ENCODE peak calls at places on chromosomes 3 and 15, in five cellular contexts. S, W, J, M and E are unnamed samples.
A peak's percentile ranks its signal among the peaks of the same experiment; 100 is the strongest.

GRCh38 chr3:22685598-22685997 is 517.5 kb upstream of the UBE2E2 start:
- DNase-seq in S (no peak), W (peak; percentile 12), J (peak; percentile 54), M (no peak), E (no peak)

GRCh38 chr3:127089487-127090145 is 103.3 kb upstream of the PRR23E start:
- DNase-seq in S (no peak), W (peak; percentile 92), J (no peak), M (peak; percentile 63), E (no peak)

GRCh38 chr15:67836477-67836876 is 3.4 kb downstream of the RNU6-1 start:
- DNase-seq in S (no peak), W (peak; percentile 40), J (peak; percentile 81), M (peak; percentile 56), E (no peak)

GRCh38 chr15:61702224-61703120 is 357.8 kb downstream of the VPS13C start:
- DNase-seq in S (no peak), W (peak; percentile 31), J (peak; percentile 76), M (no peak), E (no peak)

GRCh38 chr15:45123397-45123796 is 6.3 kb downstream of the DUOXA1 start:
- DNase-seq in S (no peak), W (no peak), J (no peak), M (no peak), E (no peak)

GRCh38 chr3:28544236-28544635 is 195.6 kb upstream of the AZI2 start:
- DNase-seq in S (no peak), W (no peak), J (no peak), M (no peak), E (no peak)

GRCh38 chr15:64013179-64014043 is 32.9 kb downstream of the DAPK2 start:
- DNase-seq in S (no peak), W (no peak), J (no peak), M (peak; percentile 26), E (no peak)

GRCh38 chr3:117836296-117836695 is 1126.7 kb downstream of the TUSC7 start:
- DNase-seq in S (no peak), W (no peak), J (no peak), M (no peak), E (no peak)

GRCh38 chr3:107216711-107217110 is 160.5 kb upstream of the CCDC54 start:
- DNase-seq in S (no peak), W (peak; percentile 99), J (no peak), M (peak; percentile 98), E (no peak)

GRCh38 chr3:145648396-145648795 is 512.6 kb downstream of the PLOD2 start:
- DNase-seq in S (no peak), W (no peak), J (no peak), M (no peak), E (no peak)

GRCh38 chr3:62670351-62670750 is 204.9 kb downstream of the CADPS start:
- DNase-seq in S (no peak), W (peak; percentile 75), J (no peak), M (no peak), E (no peak)

GRCh38 chr3:195078891-195079440 is 192.0 kb downstream of the XXYLT1 start:
- DNase-seq in S (no peak), W (no peak), J (no peak), M (no peak), E (no peak)

GRCh38 chr15:57752426-57752825 is 45.9 kb downstream of the POLR2M start:
- DNase-seq in S (no peak), W (peak; percentile 11), J (peak; percentile 76), M (peak; percentile 56), E (no peak)

GRCh38 chr15:71011503-71012155 is 103.6 kb upstream of the THSD4 start:
- DNase-seq in S (peak; percentile 32), W (peak; percentile 80), J (peak; percentile 41), M (peak; percentile 84), E (no peak)

GRCh38 chr3:133152056-133152455 is 113.9 kb downstream of the TMEM108 start:
- DNase-seq in S (no peak), W (no peak), J (no peak), M (no peak), E (no peak)

GRCh38 chr3:44039006-44039405 is 202.7 kb upstream of the TOPAZ1 start:
- DNase-seq in S (no peak), W (no peak), J (no peak), M (no peak), E (no peak)

GRCh38 chr3:126356373-126357298 is 572 bp downstream of the KLF15 start:
- DNase-seq in S (no peak), W (peak; percentile 12), J (peak; percentile 63), M (peak; percentile 26), E (no peak)

GRCh38 chr3:102577390-102577789 is 142.6 kb downstream of the ZPLD1 start:
- DNase-seq in S (no peak), W (no peak), J (no peak), M (no peak), E (no peak)

GRCh38 chr15:50137330-50137761 is 18.3 kb upstream of the ATP8B4 start:
- DNase-seq in S (peak; percentile 69), W (peak; percentile 100), J (no peak), M (peak; percentile 65), E (no peak)

GRCh38 chr3:183117046-183117445 is 17.8 kb upstream of the MCCC1 start:
- DNase-seq in S (no peak), W (no peak), J (peak; percentile 51), M (no peak), E (no peak)

GRCh38 chr3:183114374-183114773 is 15.1 kb upstream of the MCCC1 start:
- DNase-seq in S (no peak), W (no peak), J (no peak), M (no peak), E (no peak)

GRCh38 chr3:183120538-183121215 is 21.4 kb upstream of the MCCC1 start:
- DNase-seq in S (no peak), W (no peak), J (no peak), M (no peak), E (no peak)

GRCh38 chr3:183114779-183115178 is 15.5 kb upstream of the MCCC1 start:
- DNase-seq in S (no peak), W (no peak), J (peak; percentile 76), M (no peak), E (no peak)

DNA sequence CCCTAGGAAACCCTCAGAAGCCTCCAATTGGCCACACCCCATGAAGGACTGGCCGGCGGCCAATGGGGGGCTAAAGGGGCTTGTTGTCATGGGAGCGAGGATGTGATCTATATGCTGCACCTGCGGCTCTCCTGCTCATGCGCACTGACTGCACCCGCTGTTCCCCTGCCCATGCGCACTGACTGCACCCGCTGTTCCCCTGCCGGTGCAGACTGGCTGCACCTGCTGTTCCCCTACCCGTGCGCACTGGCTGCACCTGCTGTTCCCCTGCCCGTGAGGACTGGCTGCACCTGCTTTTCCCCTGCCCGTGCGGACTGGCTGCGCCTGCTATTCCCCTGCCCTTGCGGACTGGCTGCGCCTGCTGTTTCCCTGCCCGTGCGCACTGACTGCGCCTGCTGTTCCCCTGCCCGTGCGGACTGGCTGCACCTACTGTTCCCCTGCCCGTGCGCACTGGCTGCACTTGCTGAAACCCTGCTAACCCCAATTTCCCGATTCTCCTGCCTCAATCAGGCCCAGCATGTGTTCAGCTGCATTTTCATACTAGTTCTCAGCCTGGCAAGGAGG is 16.8 kb upstream of the MCCC1 start:
- DNase-seq in S (no peak), W (no peak), J (peak; percentile 98), M (no peak), E (peak; percentile 73)
- H3K4me3 ChIP-seq in S (peak overlapping the region; percentile 43), W (no peak overlapping the region), J (peak overlapping the region; percentile 77), M (no peak overlapping the region), E (peak overlapping the region; percentile 28)

DNA sequence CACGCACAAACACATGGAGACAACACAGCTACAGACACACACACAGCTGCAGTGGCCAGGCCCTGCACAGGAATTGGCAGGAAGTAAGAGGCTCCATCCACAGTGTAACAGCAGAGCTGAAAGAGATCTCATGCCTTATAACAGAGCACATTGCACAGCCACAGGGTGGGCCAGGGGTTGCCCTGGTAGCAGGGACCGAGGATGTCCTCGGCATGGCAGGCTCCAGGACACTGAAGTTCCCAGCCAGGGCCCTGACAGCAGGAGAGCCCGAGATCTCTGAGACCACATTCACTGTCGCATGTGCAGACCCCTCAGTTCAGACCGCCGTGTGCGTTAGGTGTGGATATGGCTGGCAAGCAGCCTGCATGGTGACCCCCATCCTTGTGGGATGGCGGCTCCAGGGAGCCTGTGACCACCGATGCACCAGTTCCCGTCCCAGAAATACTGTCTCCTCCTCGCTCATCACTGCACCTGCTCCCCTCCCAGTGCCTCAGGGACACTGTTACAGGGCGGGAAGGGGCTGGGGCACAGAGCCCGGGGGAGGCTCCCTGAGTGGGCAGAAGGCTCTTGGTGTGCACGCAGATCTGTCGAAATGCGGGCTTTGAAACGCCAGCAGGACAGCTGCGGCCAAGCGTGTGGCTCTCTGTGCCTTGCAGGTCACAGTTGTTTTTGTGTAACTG is 1.5 kb upstream of the OCA2 start:
- DNase-seq in S (no peak), W (no peak), J (peak; percentile 50), M (no peak), E (no peak)
- TF ChIP-seq CTCF in S (no peak), W (no peak), J (no peak), M (no peak), E (no peak)

GRCh38 chr3:152281032-152281713 is 12.4 kb downstream of the MBNL1 start:
- DNase-seq in S (no peak), W (no peak), J (no peak), M (peak; percentile 71), E (peak; percentile 70)

GRCh38 chr3:152280539-152280938 is 11.8 kb downstream of the MBNL1 start:
- DNase-seq in S (no peak), W (no peak), J (no peak), M (no peak), E (no peak)

GRCh38 chr3:152277198-152277597 is 8.5 kb downstream of the MBNL1 start:
- DNase-seq in S (no peak), W (no peak), J (no peak), M (no peak), E (no peak)

GRCh38 chr3:152278674-152279427 is 10.1 kb downstream of the MBNL1 start:
- DNase-seq in S (no peak), W (peak; percentile 43), J (no peak), M (no peak), E (no peak)

GRCh38 chr3:152279474-152279873 is 10.7 kb downstream of the MBNL1 start:
- DNase-seq in S (no peak), W (no peak), J (no peak), M (no peak), E (no peak)
- H3K4me3 ChIP-seq in S (no peak overlapping the region), W (no peak overlapping the region), J (no peak overlapping the region), M (no peak overlapping the region), E (no peak overlapping the region)

DNA sequence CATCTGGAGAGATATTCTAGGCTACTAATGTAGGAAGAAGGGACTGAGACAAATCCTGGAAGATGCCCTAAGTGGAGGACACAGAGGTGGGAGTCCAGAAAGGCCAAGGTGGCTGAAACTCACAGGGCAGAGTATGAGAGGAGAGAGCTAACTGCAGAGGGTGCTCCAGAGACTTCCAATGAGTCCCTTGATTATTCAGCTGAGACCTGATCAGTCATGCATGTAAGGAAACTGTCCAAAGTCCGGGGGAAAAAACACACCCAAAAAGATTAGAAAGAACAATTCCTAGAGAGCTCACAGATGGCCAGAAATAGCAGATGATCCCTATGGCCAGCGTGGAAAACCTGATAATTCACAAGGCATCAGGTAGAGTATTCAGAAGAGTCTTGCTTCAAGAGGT is 18.7 kb upstream of the FOXP1 start:
- DNase-seq in S (no peak), W (no peak), J (no peak), M (no peak), E (no peak)
- TF ChIP-seq CTCF in S (no peak), W (no peak), J (no peak), M (no peak), E (no peak)